ENCODE peak calls at places on chromosome 11, in six cellular contexts. One of them, this sample, is unnamed.
A peak's percentile ranks its signal among the peaks of the same experiment; 100 is the strongest.

GRCh38 chr11:71562120-71562519 is 3.2 kb upstream of the KRTAP5-10 start:
- DNase-seq in suprapubic skin: no peak
- DNase-seq in stomach: no peak
- DNase-seq in SK-N-SH: no peak
- DNase-seq in A549: no peak
- DNase-seq in transverse colon: no peak
- DNase-seq in this sample: no peak

GRCh38 chr11:107042748-107043147 is 24.5 kb upstream of the GUCY1A2 start:
- DNase-seq in suprapubic skin: no peak
- DNase-seq in stomach: no peak
- DNase-seq in SK-N-SH: peak; percentile 5
- DNase-seq in A549: no peak
- DNase-seq in transverse colon: no peak
- DNase-seq in this sample: no peak

GRCh38 chr11:13666708-13667107 is 1.8 kb upstream of the FAR1 start:
- DNase-seq in suprapubic skin: no peak
- DNase-seq in stomach: no peak
- DNase-seq in SK-N-SH: no peak
- DNase-seq in A549: no peak
- DNase-seq in transverse colon: no peak
- DNase-seq in this sample: no peak

GRCh38 chr11:130477646-130478203 is 29.3 kb downstream of the ADAMTS15 start:
- DNase-seq in suprapubic skin: no peak
- DNase-seq in stomach: no peak
- DNase-seq in SK-N-SH: peak; percentile 3
- DNase-seq in A549: no peak
- DNase-seq in transverse colon: no peak
- DNase-seq in this sample: no peak

GRCh38 chr11:72069787-72070251 is 10.5 kb downstream of the NUMA1 start:
- DNase-seq in suprapubic skin: peak; percentile 91
- DNase-seq in stomach: peak; percentile 78
- DNase-seq in SK-N-SH: no peak
- DNase-seq in A549: peak; percentile 59
- DNase-seq in transverse colon: peak; percentile 83
- DNase-seq in this sample: peak; percentile 79

GRCh38 chr11:32671051-32671450 is 87.4 kb downstream of the EIF3M start:
- DNase-seq in suprapubic skin: no peak
- DNase-seq in stomach: no peak
- DNase-seq in SK-N-SH: peak; percentile 26
- DNase-seq in A549: no peak
- DNase-seq in transverse colon: no peak
- DNase-seq in this sample: no peak

GRCh38 chr11:35387341-35387982 is 31.9 kb downstream of the SLC1A2 start:
- DNase-seq in suprapubic skin: no peak
- DNase-seq in stomach: no peak
- DNase-seq in SK-N-SH: no peak
- DNase-seq in A549: no peak
- DNase-seq in transverse colon: no peak
- DNase-seq in this sample: no peak

GRCh38 chr11:130897262-130898182 is 18.8 kb downstream of the SNX19 start:
- DNase-seq in suprapubic skin: no peak
- DNase-seq in stomach: peak; percentile 50
- DNase-seq in SK-N-SH: no peak
- DNase-seq in A549: no peak
- DNase-seq in transverse colon: peak; percentile 57
- DNase-seq in this sample: peak; percentile 36

GRCh38 chr11:62394825-62395538 is 23.9 kb upstream of the SCGB1A1 start:
- DNase-seq in suprapubic skin: peak; percentile 93
- DNase-seq in stomach: peak; percentile 57
- DNase-seq in SK-N-SH: peak; percentile 89
- DNase-seq in A549: peak; percentile 93
- DNase-seq in transverse colon: peak; percentile 70
- DNase-seq in this sample: peak; percentile 89

GRCh38 chr11:2774173-2775082 is 74.6 kb upstream of the KCNQ1OT1 start:
- DNase-seq in suprapubic skin: peak; percentile 54
- DNase-seq in stomach: peak; percentile 23
- DNase-seq in SK-N-SH: no peak
- DNase-seq in A549: no peak
- DNase-seq in transverse colon: no peak
- DNase-seq in this sample: no peak

GRCh38 chr11:35415488-35415887 is 3.9 kb downstream of the SLC1A2 start:
- DNase-seq in suprapubic skin: no peak
- DNase-seq in stomach: no peak
- DNase-seq in SK-N-SH: no peak
- DNase-seq in A549: no peak
- DNase-seq in transverse colon: no peak
- DNase-seq in this sample: no peak

GRCh38 chr11:43177938-43178337 is 133.9 kb upstream of the API5 start:
- DNase-seq in suprapubic skin: no peak
- DNase-seq in stomach: no peak
- DNase-seq in SK-N-SH: no peak
- DNase-seq in A549: no peak
- DNase-seq in transverse colon: no peak
- DNase-seq in this sample: no peak

GRCh38 chr11:6402561-6402981 is 12.3 kb downstream of the SMPD1 start:
- DNase-seq in suprapubic skin: no peak
- DNase-seq in stomach: no peak
- DNase-seq in SK-N-SH: no peak
- DNase-seq in A549: no peak
- DNase-seq in transverse colon: peak; percentile 57
- DNase-seq in this sample: no peak

GRCh38 chr11:2945757-2946287 is 16.6 kb upstream of the PHLDA2 start:
- DNase-seq in suprapubic skin: no peak
- DNase-seq in stomach: no peak
- DNase-seq in SK-N-SH: peak; percentile 36
- DNase-seq in A549: no peak
- DNase-seq in transverse colon: no peak
- DNase-seq in this sample: no peak

GRCh38 chr11:5380740-5381342 is 2.8 kb upstream of the OR51M1 start:
- DNase-seq in suprapubic skin: no peak
- DNase-seq in stomach: peak; percentile 54
- DNase-seq in SK-N-SH: peak; percentile 40
- DNase-seq in A549: peak; percentile 36
- DNase-seq in transverse colon: peak; percentile 27
- DNase-seq in this sample: no peak

GRCh38 chr11:8218840-8219239 is 44.8 kb downstream of the LMO1 start:
- DNase-seq in suprapubic skin: no peak
- DNase-seq in stomach: no peak
- DNase-seq in SK-N-SH: no peak
- DNase-seq in A549: no peak
- DNase-seq in transverse colon: no peak
- DNase-seq in this sample: no peak

GRCh38 chr11:47408598-47409439 is 429 bp downstream of the SLC39A13 start:
- DNase-seq in suprapubic skin: peak; percentile 83
- DNase-seq in stomach: peak; percentile 51
- DNase-seq in SK-N-SH: peak; percentile 81
- DNase-seq in A549: peak; percentile 35
- DNase-seq in transverse colon: peak; percentile 38
- DNase-seq in this sample: no peak

GRCh38 chr11:47410404-47411264 is 2.2 kb downstream of the SLC39A13 start:
- DNase-seq in suprapubic skin: no peak
- DNase-seq in stomach: no peak
- DNase-seq in SK-N-SH: no peak
- DNase-seq in A549: no peak
- DNase-seq in transverse colon: no peak
- DNase-seq in this sample: no peak

GRCh38 chr11:47407746-47408590 is at the start of gene SLC39A13:
- DNase-seq in suprapubic skin: peak; percentile 96
- DNase-seq in stomach: peak; percentile 95
- DNase-seq in SK-N-SH: peak; percentile 99
- DNase-seq in A549: peak; percentile 97
- DNase-seq in transverse colon: peak; percentile 94
- DNase-seq in this sample: peak; percentile 85

GRCh38 chr11:47412152-47412746 is 3.9 kb downstream of the SLC39A13 start:
- DNase-seq in suprapubic skin: no peak
- DNase-seq in stomach: peak; percentile 54
- DNase-seq in SK-N-SH: peak; percentile 87
- DNase-seq in A549: peak; percentile 75
- DNase-seq in transverse colon: peak; percentile 57
- DNase-seq in this sample: no peak

DNA sequence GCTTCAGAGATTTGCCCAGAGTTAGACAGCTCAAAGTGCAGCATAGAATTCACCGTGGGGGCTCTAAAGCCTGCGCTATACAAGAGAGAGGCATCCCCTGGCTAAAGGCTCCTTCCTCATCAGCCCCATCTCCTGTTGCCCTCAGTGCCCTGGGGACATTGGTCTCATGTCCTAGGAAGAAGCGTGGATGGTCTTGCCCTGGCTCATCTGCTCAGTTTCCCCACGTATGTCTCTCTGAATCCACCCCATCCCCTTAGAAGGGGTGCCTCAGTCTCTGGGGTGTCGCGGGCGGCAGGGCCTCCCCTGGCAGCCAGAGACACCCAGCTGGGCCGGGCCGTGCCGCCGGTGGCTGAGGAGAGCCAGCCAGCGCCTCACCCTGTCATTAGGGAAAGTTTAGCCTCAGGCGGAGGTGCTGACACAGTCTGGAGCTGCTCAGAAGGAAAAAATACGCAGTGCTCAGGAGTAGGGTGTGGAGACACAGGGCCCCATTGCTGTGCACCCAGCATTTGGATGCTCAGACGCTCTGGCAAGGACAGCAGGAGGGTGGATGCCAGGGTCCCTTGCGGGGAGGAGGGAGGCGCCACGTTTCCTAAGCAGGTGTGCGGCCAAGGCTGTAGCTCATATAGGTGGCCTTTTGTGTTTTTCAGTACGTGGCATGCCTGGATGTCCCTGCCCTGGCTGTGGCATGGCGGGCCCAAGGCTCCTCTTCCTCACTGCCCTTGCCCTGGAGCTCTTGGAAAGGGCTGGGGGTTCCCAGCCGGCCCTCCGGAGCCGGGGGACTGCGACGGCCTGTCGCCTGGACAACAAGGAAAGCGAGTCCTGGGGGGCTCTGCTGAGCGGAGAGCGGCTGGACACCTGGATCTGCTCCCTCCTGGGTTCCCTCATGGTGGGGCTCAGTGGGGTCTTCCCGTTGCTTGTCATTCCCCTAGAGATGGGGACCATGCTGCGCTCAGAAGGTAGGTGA is 1.3 kb downstream of the SLC39A13 start:
- DNase-seq in suprapubic skin: no peak
- DNase-seq in stomach: no peak
- DNase-seq in SK-N-SH: peak; percentile 43
- DNase-seq in A549: no peak
- DNase-seq in transverse colon: no peak
- DNase-seq in this sample: no peak
- H3K27ac ChIP-seq in suprapubic skin: peak overlapping the region; percentile 93
- H3K27ac ChIP-seq in stomach: peak overlapping the region; percentile 96
- H3K27ac ChIP-seq in SK-N-SH: peak overlapping the region; percentile 97
- H3K27ac ChIP-seq in A549: peak overlapping the region; percentile 92
- H3K27ac ChIP-seq in transverse colon: peak overlapping the region; percentile 99
- H3K27ac ChIP-seq in this sample: peak overlapping the region; percentile 96

DNA sequence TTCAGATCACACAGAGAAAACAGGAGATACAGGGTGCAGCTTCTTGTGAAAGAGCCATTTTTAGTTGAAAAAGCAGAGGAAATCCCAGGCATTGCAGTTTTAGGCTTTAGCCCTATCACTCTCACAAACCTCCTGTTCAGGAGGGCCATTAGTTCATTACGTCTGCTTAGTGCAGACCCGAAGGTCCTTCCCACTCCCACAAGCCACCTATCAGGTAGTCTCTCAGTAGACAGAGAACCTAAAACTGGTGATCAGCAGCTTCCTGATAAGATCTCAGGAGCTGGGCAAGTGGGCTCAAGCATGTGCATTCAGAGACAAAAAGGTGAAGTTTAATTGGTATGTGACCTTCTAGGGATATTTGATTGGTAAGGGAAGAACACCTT is 4.3 kb downstream of the GLYAT start:
- DNase-seq in suprapubic skin: no peak
- DNase-seq in stomach: no peak
- DNase-seq in SK-N-SH: no peak
- DNase-seq in A549: no peak
- DNase-seq in transverse colon: no peak
- DNase-seq in this sample: no peak
- H3K9me3 ChIP-seq in suprapubic skin: no peaks in the 10 kb centered on the region
- H3K9me3 ChIP-seq in stomach: no peaks in the 10 kb centered on the region
- H3K9me3 ChIP-seq in SK-N-SH: no peaks in the 10 kb centered on the region
- H3K9me3 ChIP-seq in A549: no peaks in the 10 kb centered on the region
- H3K9me3 ChIP-seq in transverse colon: no peaks in the 10 kb centered on the region
- H3K9me3 ChIP-seq in this sample: no peaks in the 10 kb centered on the region

GRCh38 chr11:79241842-79242241 is 199.0 kb downstream of the TENM4 start:
- DNase-seq in suprapubic skin: no peak
- DNase-seq in stomach: no peak
- DNase-seq in SK-N-SH: peak; percentile 32
- DNase-seq in A549: no peak
- DNase-seq in transverse colon: no peak
- DNase-seq in this sample: no peak

GRCh38 chr11:79241205-79241604 is 199.6 kb downstream of the TENM4 start:
- DNase-seq in suprapubic skin: no peak
- DNase-seq in stomach: no peak
- DNase-seq in SK-N-SH: no peak
- DNase-seq in A549: no peak
- DNase-seq in transverse colon: no peak
- DNase-seq in this sample: no peak

GRCh38 chr11:79243412-79244174 is 197.2 kb downstream of the TENM4 start:
- DNase-seq in suprapubic skin: no peak
- DNase-seq in stomach: no peak
- DNase-seq in SK-N-SH: no peak
- DNase-seq in A549: no peak
- DNase-seq in transverse colon: no peak
- DNase-seq in this sample: no peak

GRCh38 chr11:79244175-79244804 is 196.5 kb downstream of the TENM4 start:
- DNase-seq in suprapubic skin: no peak
- DNase-seq in stomach: no peak
- DNase-seq in SK-N-SH: no peak
- DNase-seq in A549: peak; percentile 71
- DNase-seq in transverse colon: no peak
- DNase-seq in this sample: peak; percentile 38

DNA sequence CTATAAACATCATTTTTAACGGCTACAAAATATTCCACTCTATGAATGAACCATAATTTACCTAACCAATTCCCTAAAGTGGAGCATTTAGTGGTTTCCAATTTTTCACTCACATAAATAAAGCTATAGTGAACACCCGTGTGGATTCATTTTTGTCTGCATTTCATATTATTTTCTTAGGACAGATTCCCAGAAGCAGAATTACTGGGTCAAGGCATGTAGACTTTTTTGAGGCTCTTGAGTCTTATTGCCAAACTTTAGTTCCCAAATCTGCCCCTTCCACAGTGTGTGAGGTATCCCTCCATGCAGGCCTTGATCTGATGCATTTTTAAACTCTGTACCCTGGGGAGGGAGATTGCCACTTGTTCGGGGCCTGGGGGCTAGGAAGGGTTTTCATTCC is 198.2 kb downstream of the TENM4 start:
- DNase-seq in suprapubic skin: no peak
- DNase-seq in stomach: no peak
- DNase-seq in SK-N-SH: no peak
- DNase-seq in A549: no peak
- DNase-seq in transverse colon: no peak
- DNase-seq in this sample: no peak
- TF ChIP-seq EP300 in suprapubic skin: no peak
- TF ChIP-seq EP300 in stomach: no peak
- TF ChIP-seq EP300 in SK-N-SH: no peak
- TF ChIP-seq EP300 in A549: no peak
- TF ChIP-seq EP300 in transverse colon: no peak
- TF ChIP-seq EP300 in this sample: no peak

DNA sequence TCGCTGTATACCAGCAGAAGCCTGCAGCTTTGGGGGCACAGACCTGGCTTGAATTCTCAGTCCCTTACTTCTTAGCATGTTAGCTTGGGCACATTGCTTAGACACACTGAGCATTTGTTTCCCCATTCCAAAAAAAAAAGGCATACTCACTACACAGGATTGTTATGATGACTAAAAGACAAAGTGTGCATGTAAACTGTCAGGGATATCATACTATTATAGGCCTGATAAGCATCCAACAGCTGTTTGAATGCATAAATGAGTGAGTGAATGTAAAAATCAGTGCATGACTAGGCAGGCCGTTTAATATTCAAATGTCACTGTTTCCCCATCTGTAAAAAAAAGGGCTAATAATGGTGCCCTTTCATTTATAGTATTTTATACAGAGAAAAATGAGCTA is 26.5 kb downstream of the BARX2 start:
- DNase-seq in suprapubic skin: no peak
- DNase-seq in stomach: no peak
- DNase-seq in SK-N-SH: no peak
- DNase-seq in A549: no peak
- DNase-seq in transverse colon: no peak
- DNase-seq in this sample: no peak
- H3K27ac ChIP-seq in suprapubic skin: no peak overlapping the region
- H3K27ac ChIP-seq in stomach: no peak overlapping the region
- H3K27ac ChIP-seq in SK-N-SH: no peak overlapping the region
- H3K27ac ChIP-seq in A549: no peak overlapping the region
- H3K27ac ChIP-seq in transverse colon: no peak overlapping the region
- H3K27ac ChIP-seq in this sample: no peak overlapping the region

This sample was measured in tibial nerve.